ENCODE peak calls at places on chromosomes 2 and 18, in seven cellular contexts. U is tibial nerve, V is transverse colon, L is A549, D is lower leg skin, S is body of pancreas, E is K562. M is an unnamed sample.

GRCh38 chr2:112995346-112995920 is 9.8 kb upstream of the IL36A start:
- DNase-seq in U (no peak), V (no peak), L (no peak), D (no peak), S (no peak), E (no peak), M (no peak)

GRCh38 chr2:85216051-85216431 is 82.8 kb downstream of the TCF7L1 start:
- DNase-seq in U (no peak), V (no peak), L (no peak), D (peak; percentile 80), S (no peak), E (no peak), M (no peak)

GRCh38 chr2:96163768-96164429 is 18.7 kb upstream of the DUSP2 start:
- DNase-seq in U (no peak), V (peak; percentile 55), L (no peak), D (peak; percentile 84), S (peak; percentile 21), E (no peak), M (no peak)

GRCh38 chr18:27142891-27143290 is 42.2 kb downstream of the CHST9 start:
- DNase-seq in U (no peak), V (no peak), L (no peak), D (no peak), S (no peak), E (no peak), M (no peak)

GRCh38 chr2:190646780-190647626 is 1.9 kb upstream of the NAB1 start:
- DNase-seq in U (no peak), V (no peak), L (no peak), D (no peak), S (no peak), E (no peak), M (no peak)

GRCh38 chr2:141703506-141703905 is 427.3 kb downstream of the LRP1B start:
- DNase-seq in U (no peak), V (no peak), L (no peak), D (no peak), S (no peak), E (no peak), M (no peak)

GRCh38 chr2:12177052-12177994 is 430.9 kb downstream of the LPIN1 start:
- DNase-seq in U (no peak), V (peak; percentile 14), L (peak; percentile 9), D (no peak), S (peak; percentile 39), E (peak; percentile 93), M (peak; percentile 67)

GRCh38 chr2:127651987-127652550 is 6.1 kb downstream of the GPR17 start:
- DNase-seq in U (peak; percentile 49), V (peak; percentile 71), L (no peak), D (no peak), S (peak; percentile 40), E (no peak), M (no peak)

GRCh38 chr18:36187826-36188721 is 777 bp downstream of the MOCOS start:
- DNase-seq in U (no peak), V (no peak), L (no peak), D (peak; percentile 86), S (peak; percentile 33), E (peak; percentile 38), M (peak; percentile 84)

GRCh38 chr18:23401400-23402347 is 51.4 kb upstream of the RIOK3 start:
- DNase-seq in U (no peak), V (peak; percentile 47), L (no peak), D (peak; percentile 64), S (peak; percentile 45), E (no peak), M (no peak)

GRCh38 chr2:68320118-68320641 is 431 bp upstream of the CNRIP1 start:
- DNase-seq in U (no peak), V (no peak), L (no peak), D (no peak), S (peak; percentile 15), E (peak; percentile 68), M (peak; percentile 96)

GRCh38 chr2:57156231-57156924 is 890.2 kb upstream of the VRK2 start:
- DNase-seq in U (no peak), V (no peak), L (no peak), D (no peak), S (no peak), E (no peak), M (no peak)

GRCh38 chr18:44896817-44897216 is 216.1 kb downstream of the SETBP1 start:
- DNase-seq in U (no peak), V (no peak), L (no peak), D (no peak), S (peak; percentile 88), E (no peak), M (no peak)

GRCh38 chr2:18271370-18272147 is 288.9 kb downstream of the RDH14 start:
- DNase-seq in U (no peak), V (no peak), L (no peak), D (no peak), S (no peak), E (no peak), M (no peak)

GRCh38 chr18:36376361-36376760 is 78.8 kb downstream of the FHOD3 start:
- DNase-seq in U (no peak), V (no peak), L (no peak), D (no peak), S (no peak), E (no peak), M (no peak)

GRCh38 chr18:62715829-62716678 is 713 bp downstream of the PHLPP1 start:
- DNase-seq in U (no peak), V (peak; percentile 70), L (peak; percentile 14), D (peak; percentile 93), S (peak; percentile 69), E (peak; percentile 45), M (peak; percentile 74)

GRCh38 chr18:40866013-40866644 is 1088.9 kb upstream of the PIK3C3 start:
- DNase-seq in U (no peak), V (no peak), L (no peak), D (peak; percentile 70), S (no peak), E (peak; percentile 9), M (peak; percentile 46)

GRCh38 chr2:162245737-162246136 is 2.5 kb upstream of the FAP start:
- DNase-seq in U (no peak), V (no peak), L (no peak), D (no peak), S (no peak), E (no peak), M (no peak)

GRCh38 chr2:136874258-136874657 is 108.9 kb downstream of the THSD7B start:
- DNase-seq in U (no peak), V (no peak), L (no peak), D (no peak), S (no peak), E (peak; percentile 2), M (peak; percentile 27)

GRCh38 chr2:209495855-209496585 is 72.2 kb downstream of the MAP2 start:
- DNase-seq in U (no peak), V (no peak), L (peak; percentile 60), D (no peak), S (peak; percentile 63), E (no peak), M (no peak)

GRCh38 chr2:17995594-17995993 is 117.1 kb downstream of the KCNS3 start:
- DNase-seq in U (no peak), V (no peak), L (no peak), D (no peak), S (no peak), E (no peak), M (no peak)

GRCh38 chr2:166127217-166128155 is at the start of gene SCN1A:
- DNase-seq in U (no peak), V (no peak), L (peak; percentile 2), D (no peak), S (peak; percentile 22), E (peak; percentile 41), M (peak; percentile 43)

GRCh38 chr2:178417916-178418315 is 33.1 kb downstream of the PRKRA start:
- DNase-seq in U (no peak), V (no peak), L (no peak), D (no peak), S (no peak), E (no peak), M (no peak)

GRCh38 chr2:178413472-178414265 is 37.3 kb downstream of the PRKRA start:
- DNase-seq in U (peak; percentile 48), V (peak; percentile 76), L (peak; percentile 48), D (peak; percentile 93), S (peak; percentile 80), E (peak; percentile 87), M (peak; percentile 72)

GRCh38 chr2:178412047-178412446 is 38.9 kb downstream of the PRKRA start:
- DNase-seq in U (no peak), V (no peak), L (no peak), D (no peak), S (no peak), E (no peak), M (no peak)

GRCh38 chr2:178415979-178416378 is 35.0 kb downstream of the PRKRA start:
- DNase-seq in U (no peak), V (no peak), L (no peak), D (no peak), S (no peak), E (no peak), M (no peak)

DNA sequence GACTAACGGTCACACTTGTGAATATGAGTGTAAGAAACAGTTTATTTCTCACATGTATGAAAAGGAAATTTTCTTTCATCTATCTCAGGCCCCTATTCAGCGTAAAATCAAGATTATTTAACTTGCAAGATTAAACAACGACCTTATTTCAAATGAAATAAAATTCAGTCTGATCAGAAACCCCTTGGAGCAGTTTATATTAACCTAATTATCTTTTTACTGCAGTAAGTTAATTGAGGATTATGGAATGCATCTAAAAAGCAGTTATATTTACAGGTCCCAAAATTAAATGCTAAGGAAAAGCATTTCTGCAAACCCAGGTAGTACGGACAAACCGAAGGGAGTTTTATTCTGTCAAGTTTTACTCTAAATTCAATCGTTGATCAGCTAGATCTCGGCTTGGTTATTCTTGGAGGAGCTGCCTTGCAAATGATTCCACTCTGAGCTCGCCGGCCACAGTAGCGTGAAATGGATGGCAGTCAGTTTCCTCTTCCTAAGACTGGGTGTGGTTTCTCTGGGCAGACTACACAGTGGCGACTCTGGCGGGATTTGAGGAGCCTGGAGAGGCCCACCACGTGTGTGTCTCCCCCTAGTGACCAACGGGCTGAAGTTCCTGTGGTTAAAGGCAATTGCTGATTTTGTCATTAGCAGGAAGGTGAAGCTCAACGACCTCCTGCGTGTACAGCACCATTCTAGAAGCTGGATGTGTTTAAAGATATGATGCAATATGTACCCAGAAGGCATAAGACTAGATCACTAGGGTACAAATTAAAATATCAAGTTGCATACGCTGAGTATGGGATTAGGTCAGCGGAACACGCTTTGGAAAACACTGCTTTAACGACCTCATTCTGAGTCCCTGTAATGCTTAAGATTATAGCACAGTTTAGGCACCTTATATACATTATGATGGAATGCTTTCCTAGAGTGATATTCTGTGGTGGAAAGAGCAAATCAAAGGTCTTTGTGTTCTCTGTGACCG is 36.4 kb downstream of the PRKRA start:
- DNase-seq in U (peak; percentile 85), V (peak; percentile 90), L (peak; percentile 76), D (peak; percentile 97), S (peak; percentile 91), E (peak; percentile 98), M (peak; percentile 89)
- TF ChIP-seq POLR2A in U (peak; percentile 60), V (no peak), L (peak; percentile 47), D (no peak), S (no peak), E (peak; percentile 62), M (no peak)

GRCh38 chr2:197452754-197453122 is 614 bp upstream of the COQ10B start:
- DNase-seq in U (no peak), V (no peak), L (no peak), D (no peak), S (no peak), E (no peak), M (no peak)
- TF ChIP-seq POLR2A in U (no peak), V (no peak), L (peak; percentile 50), D (no peak), S (no peak), E (peak; percentile 55), M (no peak)

GRCh38 chr2:27724905-27725693 is 46.4 kb upstream of the MRPL33 start:
- DNase-seq in U (no peak), V (no peak), L (no peak), D (peak; percentile 64), S (no peak), E (no peak), M (no peak)
- TF ChIP-seq POLR2A in U (no peak), V (no peak), L (no peak), D (no peak), S (no peak), E (no peak), M (no peak)

GRCh38 chr2:15142069-15142689 is 419.0 kb downstream of the NBAS start:
- DNase-seq in U (no peak), V (peak; percentile 17), L (no peak), D (no peak), S (no peak), E (no peak), M (no peak)
- TF ChIP-seq POLR2A in U (no peak), V (no peak), L (no peak), D (no peak), S (no peak), E (no peak), M (no peak)